ENCODE peak calls at places on chromosomes 4 and X, in four cellular contexts. Y is small intestine; P is CD4-positive, alpha-beta memory T cell; D is hepatocyte. K is an unnamed sample.

GRCh38 chr4:65880594-65880993 is 210.3 kb upstream of the EPHA5 start:
- DNase-seq in D (no peak), Y (no peak), P (no peak), K (no peak)

GRCh38 chr4:80266902-80267380 is 477 bp downstream of the FGF5 start:
- DNase-seq in D (peak), Y (no peak), P (no peak), K (no peak)

GRCh38 chr4:101527186-101527585 is 179.9 kb upstream of the PPP3CA start:
- DNase-seq in P (peak), D (no peak), Y (peak), K (no peak)

GRCh38 chrX:2572740-2573139 is 72.0 kb upstream of the DHRSX start:
- DNase-seq in D (no peak), P (no peak), Y (no peak), K (no peak)

GRCh38 chr4:9716093-9716492 is 65.3 kb upstream of the DRD5 start:
- DNase-seq in D (no peak), Y (no peak), P (no peak), K (no peak)

GRCh38 chr4:108029731-108030130 is 40.0 kb downstream of the HADH start:
- DNase-seq in D (no peak), P (no peak), Y (no peak), K (no peak)

GRCh38 chr4:20624783-20625364 is 75.4 kb upstream of the PACRGL start:
- DNase-seq in Y (no peak), P (no peak), D (no peak), K (no peak)

GRCh38 chrX:80808854-80809493 is 703 bp downstream of the BRWD3 start:
- DNase-seq in Y (peak), D (peak), P (peak), K (peak)

GRCh38 chr4:155692990-155693659 is 26.5 kb downstream of the GUCY1A1 start:
- DNase-seq in Y (no peak), P (no peak), D (no peak), K (no peak)

GRCh38 chr4:22901631-22902030 is 208.9 kb downstream of the GBA3 start:
- DNase-seq in P (no peak), D (no peak), Y (no peak), K (no peak)

GRCh38 chrX:56726609-56727008 is 2.4 kb upstream of the NBDY start:
- DNase-seq in P (peak), D (peak), Y (peak), K (no peak)

GRCh38 chr4:48910511-48910910 is 3.9 kb upstream of the OCIAD2 start:
- DNase-seq in D (no peak), P (no peak), Y (no peak), K (no peak)

GRCh38 chr4:1001561-1002130 is 8.4 kb upstream of the SLC26A1 start:
- DNase-seq in D (no peak), P (no peak), Y (no peak), K (no peak)

GRCh38 chr4:75345436-75345835 is 168.8 kb downstream of the RCHY1 start:
- DNase-seq in P (no peak), D (no peak), Y (no peak), K (no peak)

GRCh38 chr4:38795087-38795486 is 9.5 kb downstream of the TLR1 start:
- DNase-seq in P (no peak), Y (no peak), D (no peak), K (no peak)

GRCh38 chr4:52869656-52870055 is 7.5 kb downstream of the RASL11B start:
- DNase-seq in Y (no peak), P (no peak), D (no peak), K (no peak)

GRCh38 chr4:42371306-42372063 is 25.8 kb upstream of the SHISA3 start:
- DNase-seq in Y (peak), P (no peak), D (peak), K (peak)

GRCh38 chr4:138835833-138836521 is 179.6 kb upstream of the NOCT start:
- DNase-seq in Y (peak), D (peak), P (no peak), K (no peak)
- H3K4me3 ChIP-seq in Y (no peak), D (no peak), P (no peak), K (no peak)

DNA sequence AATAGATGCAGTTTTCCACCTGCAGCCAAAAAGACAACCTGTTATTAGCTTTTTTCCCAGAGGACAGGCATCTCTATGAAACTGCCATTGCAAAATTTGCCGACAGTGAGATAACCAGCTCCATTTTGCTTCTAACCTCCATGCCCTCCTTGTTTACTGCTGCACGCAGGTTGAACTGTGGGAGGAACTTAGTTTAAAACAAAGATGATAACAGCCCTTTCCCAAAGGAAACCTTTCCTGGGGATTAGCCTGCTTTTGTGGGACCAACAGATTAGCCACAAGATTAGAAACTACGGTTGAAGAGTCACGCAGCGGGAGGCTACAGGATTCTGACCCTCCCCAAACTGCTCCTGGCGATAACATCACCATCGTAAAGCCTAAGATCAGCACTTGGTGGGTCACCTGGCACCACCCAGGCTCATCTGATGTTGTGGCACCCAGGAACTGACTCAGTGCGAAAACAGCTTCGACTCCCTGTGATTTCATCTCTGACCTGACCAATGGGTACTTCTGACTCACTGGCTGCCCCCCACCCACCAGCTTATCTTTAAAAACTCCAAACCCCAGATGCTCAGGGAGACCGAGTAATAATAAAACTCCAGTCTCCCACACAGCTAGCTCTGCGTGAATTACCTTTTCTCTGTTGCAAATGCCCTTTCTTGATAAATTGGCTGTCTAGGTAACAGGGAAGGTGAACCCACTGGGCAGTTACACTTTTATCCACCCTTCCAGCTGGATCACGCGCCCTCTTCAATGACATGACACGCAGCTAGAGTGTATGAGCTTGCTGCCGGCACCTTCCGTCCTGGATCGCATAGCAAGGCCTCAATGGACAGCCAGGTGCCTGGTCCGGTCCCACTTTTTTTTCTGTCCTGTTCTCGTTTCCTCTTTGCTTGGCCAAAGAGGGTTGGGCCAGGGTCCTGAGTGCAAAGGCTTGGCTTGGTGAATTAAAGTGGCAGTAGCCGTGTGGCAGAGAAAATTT is 27.2 kb downstream of the NOP14 start:
- DNase-seq in Y (no peak), P (peak), D (peak), K (no peak)
- H3K4me3 ChIP-seq in Y (peak), P (peak), D (peak), K (no peak)

DNA sequence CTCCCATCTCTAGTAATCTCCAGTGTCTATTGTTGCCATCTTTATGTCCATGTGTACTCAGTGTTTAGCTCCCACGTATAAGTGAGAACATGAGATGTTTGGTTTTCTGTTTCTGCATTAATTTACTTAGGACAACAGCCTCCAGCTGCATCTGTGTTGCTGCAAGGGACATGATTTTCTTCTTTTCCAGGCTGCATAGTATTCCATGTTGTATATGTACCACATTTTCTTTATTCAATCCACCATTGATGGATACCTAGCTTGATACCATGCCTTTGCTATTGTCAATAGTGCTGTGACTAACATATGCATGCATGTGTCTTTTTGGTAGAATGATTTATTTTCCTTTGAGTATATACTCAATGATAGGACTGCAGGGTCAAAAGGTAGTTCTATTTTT is 18.6 kb upstream of the ANKRD17 start:
- DNase-seq in Y (no peak), D (no peak), P (no peak), K (no peak)
- H3K4me3 ChIP-seq in Y (no peak), D (no peak), P (no peak), K (no peak)

GRCh38 chrX:148647666-148648065 is 147.2 kb downstream of the AFF2 start:
- DNase-seq in P (no peak), D (no peak), Y (no peak), K (no peak)
- H3K4me3 ChIP-seq in P (no peak), D (no peak), Y (no peak), K (no peak)

GRCh38 chrX:71195959-71196727 is 26.9 kb upstream of the GJB1 start:
- DNase-seq in P (peak), Y (peak), D (no peak), K (no peak)
- H3K4me3 ChIP-seq in P (peak), Y (peak), D (no peak), K (no peak)

GRCh38 chrX:10157032-10157341 is 212 bp downstream of the CLCN4 start:
- DNase-seq in D (no peak), P (no peak), Y (no peak), K (no peak)

GRCh38 chrX:10157545-10157944 is 770 bp downstream of the CLCN4 start:
- DNase-seq in D (no peak), Y (no peak), P (no peak), K (no peak)

GRCh38 chrX:10160221-10160620 is 3.4 kb downstream of the CLCN4 start:
- DNase-seq in D (no peak), P (no peak), Y (no peak), K (no peak)

GRCh38 chrX:10159069-10159468 is 2.3 kb downstream of the CLCN4 start:
- DNase-seq in D (no peak), Y (no peak), P (no peak), K (no peak)

GRCh38 chrX:10158279-10158939 is 1.6 kb downstream of the CLCN4 start:
- DNase-seq in P (no peak), Y (no peak), D (peak), K (peak)
- H3K4me3 ChIP-seq in P (no peak), Y (peak), D (no peak), K (no peak)

GRCh38 chr4:41256740-41257256 is at the start of gene UCHL1:
- DNase-seq in P (no peak), Y (no peak), D (peak), K (peak)

GRCh38 chr4:41258783-41259182 is 2.1 kb downstream of the UCHL1 start:
- DNase-seq in P (no peak), D (peak), Y (peak), K (peak)

GRCh38 chr4:41257257-41257900 is 651 bp downstream of the UCHL1 start:
- DNase-seq in P (no peak), Y (peak), D (peak), K (peak)

GRCh38 chr4:41257901-41258300 is 1.2 kb downstream of the UCHL1 start:
- DNase-seq in Y (no peak), D (no peak), P (no peak), K (no peak)

GRCh38 chr4:41256131-41256739 is 493 bp upstream of the UCHL1 start:
- DNase-seq in D (no peak), Y (no peak), P (no peak), K (no peak)
- H3K4me3 ChIP-seq in D (no peak), Y (peak), P (no peak), K (no peak)

GRCh38 chr4:102665527-102665926 is 95.2 kb downstream of the MANBA start:
- DNase-seq in P (no peak), Y (no peak), D (no peak), K (no peak)
- H3K4me3 ChIP-seq in P (no peak), Y (no peak), D (no peak), K (no peak)